ENCODE peak calls at places on chromosomes 12 and 14, in ten cellular contexts. One of them, this sample, is unnamed.

GRCh38 chr14:102699416-102700110 is 77.7 kb upstream of the TRAF3 start:
- DNase-seq in cardiac fibroblast: peak
- DNase-seq in esophagus squamous epithelium: no peak
- DNase-seq in AG09309: no peak
- DNase-seq in GM23248: peak
- DNase-seq in AG04449: no peak
- DNase-seq in AG04450: no peak
- DNase-seq in astrocyte of the spinal cord: no peak
- DNase-seq in PC-3: peak
- DNase-seq in GM12865: no peak
- DNase-seq in this sample: no peak

GRCh38 chr14:106222736-106223135 is 696.4 kb downstream of the TMEM121 start:
- DNase-seq in cardiac fibroblast: no peak
- DNase-seq in esophagus squamous epithelium: no peak
- DNase-seq in AG09309: no peak
- DNase-seq in GM23248: no peak
- DNase-seq in AG04449: no peak
- DNase-seq in AG04450: no peak
- DNase-seq in astrocyte of the spinal cord: no peak
- DNase-seq in PC-3: no peak
- DNase-seq in GM12865: no peak
- DNase-seq in this sample: no peak

GRCh38 chr12:7130791-7131501 is 775 bp downstream of the CLSTN3 start:
- DNase-seq in cardiac fibroblast: peak
- DNase-seq in esophagus squamous epithelium: no peak
- DNase-seq in AG09309: no peak
- DNase-seq in GM23248: peak
- DNase-seq in AG04449: no peak
- DNase-seq in AG04450: no peak
- DNase-seq in astrocyte of the spinal cord: peak
- DNase-seq in PC-3: peak
- DNase-seq in GM12865: peak
- DNase-seq in this sample: no peak

GRCh38 chr14:97888331-97888730 is 1091.1 kb downstream of the VRK1 start:
- DNase-seq in cardiac fibroblast: no peak
- DNase-seq in esophagus squamous epithelium: no peak
- DNase-seq in AG09309: no peak
- DNase-seq in GM23248: no peak
- DNase-seq in AG04449: no peak
- DNase-seq in AG04450: no peak
- DNase-seq in astrocyte of the spinal cord: no peak
- DNase-seq in PC-3: no peak
- DNase-seq in GM12865: no peak
- DNase-seq in this sample: no peak

GRCh38 chr14:58752280-58752679 is 114.5 kb downstream of the DACT1 start:
- DNase-seq in cardiac fibroblast: no peak
- DNase-seq in esophagus squamous epithelium: no peak
- DNase-seq in AG09309: no peak
- DNase-seq in GM23248: peak
- DNase-seq in AG04449: no peak
- DNase-seq in AG04450: no peak
- DNase-seq in astrocyte of the spinal cord: no peak
- DNase-seq in PC-3: no peak
- DNase-seq in GM12865: no peak
- DNase-seq in this sample: no peak

GRCh38 chr12:19739195-19739776 is 300.0 kb downstream of the AEBP2 start:
- DNase-seq in cardiac fibroblast: peak
- DNase-seq in esophagus squamous epithelium: no peak
- DNase-seq in AG09309: peak
- DNase-seq in GM23248: peak
- DNase-seq in AG04449: no peak
- DNase-seq in AG04450: peak
- DNase-seq in astrocyte of the spinal cord: peak
- DNase-seq in PC-3: peak
- DNase-seq in GM12865: peak
- DNase-seq in this sample: peak

GRCh38 chr12:57461904-57462306 is 2.3 kb downstream of the GLI1 start:
- DNase-seq in cardiac fibroblast: no peak
- DNase-seq in esophagus squamous epithelium: no peak
- DNase-seq in AG09309: no peak
- DNase-seq in GM23248: no peak
- DNase-seq in AG04449: no peak
- DNase-seq in AG04450: no peak
- DNase-seq in astrocyte of the spinal cord: no peak
- DNase-seq in PC-3: no peak
- DNase-seq in GM12865: no peak
- DNase-seq in this sample: no peak

GRCh38 chr12:100461330-100461973 is 12.2 kb upstream of the NR1H4 start:
- DNase-seq in cardiac fibroblast: no peak
- DNase-seq in esophagus squamous epithelium: no peak
- DNase-seq in AG09309: no peak
- DNase-seq in GM23248: no peak
- DNase-seq in AG04449: no peak
- DNase-seq in AG04450: no peak
- DNase-seq in astrocyte of the spinal cord: no peak
- DNase-seq in PC-3: no peak
- DNase-seq in GM12865: no peak
- DNase-seq in this sample: no peak

GRCh38 chr14:74014299-74014698 is 4.8 kb downstream of the ENTPD5 start:
- DNase-seq in cardiac fibroblast: peak
- DNase-seq in esophagus squamous epithelium: no peak
- DNase-seq in AG09309: no peak
- DNase-seq in GM23248: no peak
- DNase-seq in AG04449: no peak
- DNase-seq in AG04450: no peak
- DNase-seq in astrocyte of the spinal cord: no peak
- DNase-seq in PC-3: no peak
- DNase-seq in GM12865: no peak
- DNase-seq in this sample: no peak

GRCh38 chr12:7205091-7205490 is 15.6 kb downstream of the PEX5 start:
- DNase-seq in cardiac fibroblast: no peak
- DNase-seq in esophagus squamous epithelium: no peak
- DNase-seq in AG09309: no peak
- DNase-seq in GM23248: no peak
- DNase-seq in AG04449: no peak
- DNase-seq in AG04450: no peak
- DNase-seq in astrocyte of the spinal cord: no peak
- DNase-seq in PC-3: no peak
- DNase-seq in GM12865: no peak
- DNase-seq in this sample: no peak

GRCh38 chr14:80388980-80389711 is 177.8 kb upstream of the DIO2 start:
- DNase-seq in cardiac fibroblast: peak
- DNase-seq in esophagus squamous epithelium: no peak
- DNase-seq in AG09309: peak
- DNase-seq in GM23248: peak
- DNase-seq in AG04449: peak
- DNase-seq in AG04450: peak
- DNase-seq in astrocyte of the spinal cord: peak
- DNase-seq in PC-3: peak
- DNase-seq in GM12865: no peak
- DNase-seq in this sample: peak

GRCh38 chr12:6965026-6965661 is 5.3 kb downstream of the PHB2 start:
- DNase-seq in cardiac fibroblast: peak
- DNase-seq in esophagus squamous epithelium: no peak
- DNase-seq in AG09309: peak
- DNase-seq in GM23248: peak
- DNase-seq in AG04449: no peak
- DNase-seq in AG04450: peak
- DNase-seq in astrocyte of the spinal cord: peak
- DNase-seq in PC-3: peak
- DNase-seq in GM12865: peak
- DNase-seq in this sample: no peak

GRCh38 chr12:90682398-90682797 is 272.6 kb downstream of the CCER1 start:
- DNase-seq in cardiac fibroblast: peak
- DNase-seq in esophagus squamous epithelium: no peak
- DNase-seq in AG09309: peak
- DNase-seq in GM23248: peak
- DNase-seq in AG04449: peak
- DNase-seq in AG04450: peak
- DNase-seq in astrocyte of the spinal cord: peak
- DNase-seq in PC-3: no peak
- DNase-seq in GM12865: no peak
- DNase-seq in this sample: no peak

DNA sequence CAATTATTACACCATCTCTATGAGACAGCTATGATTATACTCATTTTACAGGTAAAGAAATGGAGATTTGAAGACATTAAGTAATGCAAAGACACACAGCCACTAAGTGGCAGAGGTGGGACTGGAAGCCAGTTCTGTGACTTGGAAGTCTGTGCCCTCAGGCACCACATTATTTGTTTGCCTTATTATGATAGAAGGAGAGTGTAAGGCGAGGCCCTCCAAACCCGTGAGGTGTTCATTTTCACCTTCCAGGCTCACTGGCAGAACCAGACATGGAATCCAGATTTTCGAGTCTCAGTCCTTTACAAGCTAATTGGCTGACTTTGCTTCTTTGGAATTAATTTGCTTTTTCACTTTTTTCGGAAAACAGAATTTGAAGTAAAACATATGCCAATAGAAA is 107.9 kb downstream of the CAND1 start:
- DNase-seq in cardiac fibroblast: no peak
- DNase-seq in esophagus squamous epithelium: no peak
- DNase-seq in AG09309: no peak
- DNase-seq in GM23248: no peak
- DNase-seq in AG04449: no peak
- DNase-seq in AG04450: no peak
- DNase-seq in astrocyte of the spinal cord: no peak
- DNase-seq in PC-3: peak
- DNase-seq in GM12865: no peak
- DNase-seq in this sample: no peak
- H3K4me3 ChIP-seq in cardiac fibroblast: no peak
- H3K4me3 ChIP-seq in esophagus squamous epithelium: no peak
- H3K4me3 ChIP-seq in AG09309: no peak
- H3K4me3 ChIP-seq in GM23248: no peak
- H3K4me3 ChIP-seq in AG04449: no peak
- H3K4me3 ChIP-seq in AG04450: no peak
- H3K4me3 ChIP-seq in astrocyte of the spinal cord: no peak
- H3K4me3 ChIP-seq in PC-3: no peak
- H3K4me3 ChIP-seq in GM12865: no peak
- H3K4me3 ChIP-seq in this sample: no peak

GRCh38 chr12:82028772-82029171 is 269.6 kb upstream of the PPFIA2 start:
- DNase-seq in cardiac fibroblast: no peak
- DNase-seq in esophagus squamous epithelium: no peak
- DNase-seq in AG09309: no peak
- DNase-seq in GM23248: no peak
- DNase-seq in AG04449: no peak
- DNase-seq in AG04450: no peak
- DNase-seq in astrocyte of the spinal cord: no peak
- DNase-seq in PC-3: no peak
- DNase-seq in GM12865: no peak
- DNase-seq in this sample: no peak

GRCh38 chr12:82027612-82028011 is 268.5 kb upstream of the PPFIA2 start:
- DNase-seq in cardiac fibroblast: no peak
- DNase-seq in esophagus squamous epithelium: no peak
- DNase-seq in AG09309: no peak
- DNase-seq in GM23248: no peak
- DNase-seq in AG04449: no peak
- DNase-seq in AG04450: no peak
- DNase-seq in astrocyte of the spinal cord: no peak
- DNase-seq in PC-3: no peak
- DNase-seq in GM12865: no peak
- DNase-seq in this sample: no peak

GRCh38 chr12:82019533-82019932 is 260.4 kb upstream of the PPFIA2 start:
- DNase-seq in cardiac fibroblast: peak
- DNase-seq in esophagus squamous epithelium: no peak
- DNase-seq in AG09309: no peak
- DNase-seq in GM23248: peak
- DNase-seq in AG04449: no peak
- DNase-seq in AG04450: no peak
- DNase-seq in astrocyte of the spinal cord: no peak
- DNase-seq in PC-3: no peak
- DNase-seq in GM12865: peak
- DNase-seq in this sample: no peak

GRCh38 chr12:82025462-82025861 is 266.3 kb upstream of the PPFIA2 start:
- DNase-seq in cardiac fibroblast: no peak
- DNase-seq in esophagus squamous epithelium: no peak
- DNase-seq in AG09309: no peak
- DNase-seq in GM23248: no peak
- DNase-seq in AG04449: no peak
- DNase-seq in AG04450: no peak
- DNase-seq in astrocyte of the spinal cord: no peak
- DNase-seq in PC-3: no peak
- DNase-seq in GM12865: no peak
- DNase-seq in this sample: no peak
- H3K4me3 ChIP-seq in cardiac fibroblast: no peak
- H3K4me3 ChIP-seq in esophagus squamous epithelium: no peak
- H3K4me3 ChIP-seq in AG09309: no peak
- H3K4me3 ChIP-seq in GM23248: no peak
- H3K4me3 ChIP-seq in AG04449: no peak
- H3K4me3 ChIP-seq in AG04450: no peak
- H3K4me3 ChIP-seq in astrocyte of the spinal cord: no peak
- H3K4me3 ChIP-seq in PC-3: no peak
- H3K4me3 ChIP-seq in GM12865: no peak
- H3K4me3 ChIP-seq in this sample: no peak

DNA sequence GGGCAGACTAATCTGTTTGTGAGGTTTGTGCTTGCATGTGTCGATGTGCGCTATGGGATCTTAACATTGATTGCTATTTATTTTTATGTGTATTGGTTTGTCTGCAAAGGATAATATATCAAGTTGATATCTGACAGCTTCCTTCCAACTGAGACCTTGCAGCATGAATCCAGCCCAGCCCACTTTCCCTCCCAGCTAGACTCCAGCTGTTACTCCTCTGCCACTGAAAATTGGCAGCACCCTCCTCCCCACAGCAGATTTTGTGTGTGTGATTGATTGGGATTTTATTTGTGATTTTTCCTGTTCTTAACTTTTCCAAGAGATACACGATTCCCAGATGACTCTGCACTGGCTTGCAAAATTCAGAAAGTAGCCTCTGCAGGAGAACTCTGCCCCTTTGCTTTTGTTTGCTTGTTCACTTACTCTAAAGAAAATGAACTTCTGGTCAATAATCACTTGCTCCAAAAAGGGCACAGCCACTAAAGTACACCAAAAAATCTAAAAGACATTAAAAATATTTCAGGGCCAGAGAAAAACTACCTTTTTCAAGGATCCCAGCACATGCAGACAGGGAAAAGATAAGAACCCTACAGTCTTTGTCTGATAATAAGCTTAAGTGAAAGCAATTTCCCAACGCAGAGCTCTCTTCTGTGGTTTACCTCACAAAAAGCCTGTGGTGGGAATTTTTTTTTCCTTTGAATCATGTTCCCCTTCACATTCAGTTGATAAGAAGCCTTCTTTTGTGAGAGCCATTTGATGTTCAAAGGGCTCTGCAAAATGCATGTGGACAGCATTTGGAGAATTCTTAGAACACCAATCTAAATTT is 222.0 kb downstream of the RPS29 start:
- DNase-seq in cardiac fibroblast: no peak
- DNase-seq in esophagus squamous epithelium: no peak
- DNase-seq in AG09309: no peak
- DNase-seq in GM23248: no peak
- DNase-seq in AG04449: no peak
- DNase-seq in AG04450: no peak
- DNase-seq in astrocyte of the spinal cord: no peak
- DNase-seq in PC-3: no peak
- DNase-seq in GM12865: no peak
- DNase-seq in this sample: no peak
- H3K4me3 ChIP-seq in cardiac fibroblast: no peak
- H3K4me3 ChIP-seq in esophagus squamous epithelium: no peak
- H3K4me3 ChIP-seq in AG09309: no peak
- H3K4me3 ChIP-seq in GM23248: no peak
- H3K4me3 ChIP-seq in AG04449: no peak
- H3K4me3 ChIP-seq in AG04450: no peak
- H3K4me3 ChIP-seq in astrocyte of the spinal cord: no peak
- H3K4me3 ChIP-seq in PC-3: no peak
- H3K4me3 ChIP-seq in GM12865: no peak
- H3K4me3 ChIP-seq in this sample: no peak

GRCh38 chr12:4275869-4276253 is 2.3 kb downstream of the CCND2 start:
- DNase-seq in cardiac fibroblast: no peak
- DNase-seq in esophagus squamous epithelium: no peak
- DNase-seq in AG09309: no peak
- DNase-seq in GM23248: no peak
- DNase-seq in AG04449: no peak
- DNase-seq in AG04450: no peak
- DNase-seq in astrocyte of the spinal cord: no peak
- DNase-seq in PC-3: no peak
- DNase-seq in GM12865: no peak
- DNase-seq in this sample: no peak
- H3K4me3 ChIP-seq in cardiac fibroblast: peak
- H3K4me3 ChIP-seq in esophagus squamous epithelium: peak
- H3K4me3 ChIP-seq in AG09309: no peak
- H3K4me3 ChIP-seq in GM23248: peak
- H3K4me3 ChIP-seq in AG04449: no peak
- H3K4me3 ChIP-seq in AG04450: peak
- H3K4me3 ChIP-seq in astrocyte of the spinal cord: peak
- H3K4me3 ChIP-seq in PC-3: no peak
- H3K4me3 ChIP-seq in GM12865: peak
- H3K4me3 ChIP-seq in this sample: peak

This sample was measured in retinal pigment epithelial cell.